ENCODE peak calls at places on chromosomes 2 and 18, in five cellular contexts. Q, S, A, G and T are unnamed samples.

GRCh38 chr2:190864375-190864774 is 16.2 kb upstream of the GLS start:
- DNase-seq in G (no peak), A (no peak), S (no peak), Q (no peak), T (no peak)

GRCh38 chr2:28586864-28587263 is 91.0 kb downstream of the PLB1 start:
- DNase-seq in G (peak), A (no peak), Q (peak), S (no peak), T (no peak)

GRCh38 chr18:27062802-27063201 is 122.3 kb downstream of the CHST9 start:
- DNase-seq in A (no peak), S (peak), G (no peak), Q (no peak), T (no peak)

GRCh38 chr2:134737671-134738070 is 18.9 kb upstream of the TMEM163 start:
- DNase-seq in A (no peak), G (no peak), S (no peak), Q (no peak), T (no peak)

GRCh38 chr18:34947711-34948125 is 93.5 kb upstream of the MAPRE2 start:
- DNase-seq in Q (no peak), S (peak), G (no peak), A (no peak), T (no peak)

GRCh38 chr18:11272516-11272915 is 123.1 kb upstream of the PIEZO2 start:
- DNase-seq in G (no peak), Q (no peak), A (no peak), S (no peak), T (no peak)

GRCh38 chr2:240426797-240427721 is 8.4 kb upstream of the GPC1 start:
- DNase-seq in G (peak), Q (no peak), A (peak), S (no peak), T (peak)

GRCh38 chr18:48402953-48403352 is 6.2 kb downstream of the ZBTB7C start:
- DNase-seq in Q (no peak), G (no peak), S (peak), A (no peak), T (no peak)

GRCh38 chr2:108560895-108561530 is 26.7 kb downstream of the LIMS1 start:
- DNase-seq in S (no peak), Q (no peak), A (no peak), G (no peak), T (no peak)

GRCh38 chr2:165112789-165113188 is 91.1 kb downstream of the SCN3A start:
- DNase-seq in S (no peak), Q (no peak), A (no peak), G (no peak), T (no peak)

GRCh38 chr18:29191263-29191662 is 1014.3 kb upstream of the CDH2 start:
- DNase-seq in S (peak), A (no peak), Q (no peak), G (no peak), T (no peak)

GRCh38 chr2:42908538-42909200 is 116.3 kb upstream of the HAAO start:
- DNase-seq in A (no peak), Q (no peak), S (no peak), G (no peak), T (no peak)

GRCh38 chr18:6746386-6746960 is 17.0 kb downstream of the ARHGAP28 start:
- DNase-seq in S (peak), Q (no peak), A (no peak), G (no peak), T (no peak)

GRCh38 chr2:51782874-51783765 is 751.2 kb upstream of the NRXN1 start:
- DNase-seq in S (peak), G (no peak), Q (no peak), A (no peak), T (no peak)

GRCh38 chr2:178327516-178327915 is 123.5 kb downstream of the PRKRA start:
- DNase-seq in S (no peak), G (no peak), Q (no peak), A (no peak), T (no peak)

GRCh38 chr2:41510108-41510507 is 537.7 kb upstream of the PKDCC start:
- DNase-seq in Q (no peak), G (no peak), A (no peak), S (no peak), T (no peak)

GRCh38 chr18:56321470-56321869 is 316.9 kb downstream of the TXNL1 start:
- DNase-seq in S (no peak), G (no peak), Q (no peak), A (no peak), T (no peak)

GRCh38 chr18:56326386-56327072 is 311.9 kb downstream of the TXNL1 start:
- DNase-seq in S (no peak), G (no peak), Q (no peak), A (no peak), T (no peak)

GRCh38 chr18:56323673-56324072 is 314.7 kb downstream of the TXNL1 start:
- DNase-seq in S (no peak), Q (no peak), A (no peak), G (no peak), T (no peak)

GRCh38 chr18:56319953-56320352 is 318.4 kb downstream of the TXNL1 start:
- DNase-seq in S (no peak), G (no peak), Q (no peak), A (no peak), T (no peak)

GRCh38 chr18:56322403-56322802 is 316.0 kb downstream of the TXNL1 start:
- DNase-seq in S (no peak), G (no peak), Q (no peak), A (no peak), T (no peak)
- H3K27ac ChIP-seq in S (no peak), G (no peak), Q (no peak), A (no peak), T (no peak)

GRCh38 chr2:231685349-231686191 is 22.8 kb upstream of the PTMA start:
- DNase-seq in S (no peak), Q (no peak), A (peak), G (no peak), T (no peak)
- H3K27ac ChIP-seq in S (no peak), Q (no peak), A (peak), G (no peak), T (no peak)

DNA sequence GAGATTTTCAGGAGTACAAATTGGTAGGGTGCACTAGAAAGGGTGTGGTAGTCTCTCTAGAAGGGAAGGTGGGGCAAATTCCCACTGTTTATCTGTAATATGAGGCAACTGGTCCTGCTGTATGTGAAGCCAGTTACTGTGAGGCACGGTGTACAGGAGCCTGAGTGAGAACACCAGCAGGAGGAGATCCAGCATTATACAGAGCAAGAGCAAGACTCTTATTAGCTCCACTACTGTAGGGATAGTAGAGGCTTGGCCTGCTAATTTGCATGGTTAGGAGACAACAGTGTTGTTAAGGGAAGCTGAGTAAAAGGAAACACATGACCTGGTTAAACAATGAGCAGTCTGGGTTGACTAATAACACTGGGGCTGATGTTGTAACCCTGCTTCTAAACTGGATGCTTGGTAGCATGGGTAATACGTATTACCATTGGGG is 76.3 kb upstream of the WDSUB1 start:
- DNase-seq in A (no peak), G (no peak), Q (no peak), S (peak), T (no peak)
- H3K27ac ChIP-seq in A (no peak), G (peak), Q (no peak), S (no peak), T (no peak)

GRCh38 chr2:202639233-202639632 is 4.5 kb downstream of the FAM117B start:
- DNase-seq in A (no peak), S (no peak), Q (no peak), G (no peak), T (no peak)

GRCh38 chr2:202638710-202639109 is 3.9 kb downstream of the FAM117B start:
- DNase-seq in A (no peak), S (peak), Q (no peak), G (no peak), T (no peak)

GRCh38 chr2:202643012-202643858 is 8.5 kb downstream of the FAM117B start:
- DNase-seq in Q (no peak), S (no peak), G (no peak), A (no peak), T (no peak)

DNA sequence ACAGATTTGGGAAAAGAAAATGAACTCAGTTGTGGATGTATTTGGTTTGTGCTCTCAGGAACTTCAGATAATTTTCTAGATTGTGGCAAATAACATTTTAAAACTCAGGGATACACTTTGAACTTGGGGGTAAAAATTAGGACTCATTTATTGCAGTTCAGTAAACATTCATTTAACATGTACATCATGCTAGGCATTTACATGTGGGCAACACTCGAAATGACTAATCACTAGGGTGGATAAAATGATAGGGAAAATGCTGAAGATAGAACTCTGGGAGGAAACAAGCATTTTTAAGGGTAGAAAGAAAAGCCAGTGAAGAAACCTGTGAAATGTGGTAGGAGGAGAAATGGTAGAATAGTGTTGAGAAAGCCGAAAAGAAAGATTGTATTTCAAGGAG is 7.8 kb downstream of the FAM117B start:
- DNase-seq in G (no peak), Q (no peak), A (no peak), S (no peak), T (no peak)
- H3K27ac ChIP-seq in G (peak), Q (peak), A (no peak), S (no peak), T (peak)